ENCODE peak calls at places on chromosomes 1 and 21, in seven cellular contexts. R, F, D, Y, P, T and E are unnamed samples.
A peak's percentile ranks its signal among the peaks of the same experiment; 100 is the strongest.

GRCh38 chr1:175493999-175494336 is 249.4 kb downstream of the TNR start:
- DNase-seq in R (no peak), F (no peak), D (no peak), Y (peak; percentile 25), P (no peak), T (no peak), E (no peak)

GRCh38 chr21:28521932-28522826 is 470.5 kb downstream of the LTN1 start:
- DNase-seq in R (no peak), F (peak; percentile 54), D (peak; percentile 11), Y (peak; percentile 45), P (peak; percentile 50), T (peak; percentile 33), E (peak; percentile 62)

GRCh38 chr1:145977486-145978476 is 13.3 kb downstream of the POLR3GL start:
- DNase-seq in R (peak; percentile 69), F (peak; percentile 90), D (peak; percentile 52), Y (peak; percentile 92), P (peak; percentile 91), T (peak; percentile 94), E (peak; percentile 86)

GRCh38 chr1:186231861-186232436 is 143.1 kb downstream of the TPR start:
- DNase-seq in R (no peak), F (peak; percentile 68), D (no peak), Y (no peak), P (no peak), T (no peak), E (peak; percentile 27)

GRCh38 chr1:160800645-160801408 is 4.9 kb downstream of the LY9 start:
- DNase-seq in R (no peak), F (no peak), D (no peak), Y (no peak), P (no peak), T (peak; percentile 52), E (no peak)

GRCh38 chr1:53329183-53329544 is 1.3 kb upstream of the LRP8 start:
- DNase-seq in R (no peak), F (no peak), D (no peak), Y (no peak), P (no peak), T (no peak), E (no peak)

GRCh38 chr21:42533963-42534355 is 20.3 kb downstream of the SLC37A1 start:
- DNase-seq in R (no peak), F (no peak), D (no peak), Y (no peak), P (no peak), T (no peak), E (no peak)

GRCh38 chr1:172145231-172145651 is 275.2 kb upstream of the C1orf105 start:
- DNase-seq in R (no peak), F (no peak), D (no peak), Y (peak; percentile 14), P (peak; percentile 61), T (no peak), E (peak; percentile 88)

GRCh38 chr1:198809247-198809646 is 170.4 kb downstream of the PTPRC start:
- DNase-seq in R (no peak), F (no peak), D (no peak), Y (no peak), P (no peak), T (no peak), E (peak; percentile 48)

GRCh38 chr21:39016740-39017315 is 166.4 kb downstream of the PSMG1 start:
- DNase-seq in R (no peak), F (no peak), D (no peak), Y (no peak), P (no peak), T (peak; percentile 63), E (no peak)

GRCh38 chr1:162689745-162690671 is 57.7 kb downstream of the DDR2 start:
- DNase-seq in R (no peak), F (peak; percentile 70), D (no peak), Y (no peak), P (no peak), T (no peak), E (peak; percentile 80)

GRCh38 chr1:10299174-10299573 is 88.8 kb downstream of the KIF1B start:
- DNase-seq in R (no peak), F (no peak), D (no peak), Y (no peak), P (no peak), T (peak; percentile 27), E (no peak)

GRCh38 chr1:97006044-97006676 is 284.6 kb downstream of the PTBP2 start:
- DNase-seq in R (no peak), F (peak; percentile 14), D (peak; percentile 29), Y (no peak), P (peak; percentile 9), T (peak; percentile 24), E (peak; percentile 50)

GRCh38 chr1:215002471-215002870 is 80.1 kb upstream of the KCNK2 start:
- DNase-seq in R (no peak), F (peak; percentile 44), D (no peak), Y (no peak), P (no peak), T (no peak), E (peak; percentile 93)

GRCh38 chr1:222240536-222241181 is 307.2 kb downstream of the HHIPL2 start:
- DNase-seq in R (no peak), F (peak; percentile 55), D (no peak), Y (no peak), P (peak; percentile 27), T (no peak), E (peak; percentile 63)

GRCh38 chr1:175449306-175449705 is 256.7 kb upstream of the KIAA0040 start:
- DNase-seq in R (no peak), F (no peak), D (no peak), Y (no peak), P (no peak), T (no peak), E (no peak)

GRCh38 chr1:193654951-193655705 is 468.7 kb upstream of the B3GALT2 start:
- DNase-seq in R (peak; percentile 2), F (peak; percentile 81), D (no peak), Y (no peak), P (no peak), T (no peak), E (peak; percentile 42)

GRCh38 chr1:29508458-29509107 is 272.3 kb downstream of the PTPRU start:
- DNase-seq in R (no peak), F (no peak), D (no peak), Y (no peak), P (no peak), T (no peak), E (no peak)

GRCh38 chr1:28830814-28831213 is 18.8 kb downstream of the OPRD1 start:
- DNase-seq in R (no peak), F (no peak), D (no peak), Y (no peak), P (no peak), T (no peak), E (no peak)

GRCh38 chr1:232463226-232463625 is 166.7 kb downstream of the SIPA1L2 start:
- DNase-seq in R (no peak), F (peak; percentile 11), D (no peak), Y (no peak), P (no peak), T (no peak), E (peak; percentile 18)

GRCh38 chr1:230137328-230137815 is 70.3 kb downstream of the GALNT2 start:
- DNase-seq in R (no peak), F (no peak), D (no peak), Y (no peak), P (no peak), T (no peak), E (no peak)

GRCh38 chr1:199734186-199734585 is 293.3 kb upstream of the NR5A2 start:
- DNase-seq in R (no peak), F (no peak), D (no peak), Y (no peak), P (no peak), T (no peak), E (no peak)

GRCh38 chr1:110069302-110070281 is 880 bp downstream of the ALX3 start:
- DNase-seq in R (no peak), F (no peak), D (no peak), Y (peak; percentile 58), P (no peak), T (no peak), E (no peak)

GRCh38 chr1:170445096-170445495 is 86.9 kb upstream of the GORAB start:
- DNase-seq in R (no peak), F (peak; percentile 90), D (no peak), Y (no peak), P (no peak), T (no peak), E (peak; percentile 94)

GRCh38 chr21:42298237-42298636 is 17.0 kb downstream of the TFF3 start:
- DNase-seq in R (no peak), F (peak; percentile 40), D (peak; percentile 47), Y (no peak), P (peak; percentile 58), T (no peak), E (no peak)

GRCh38 chr21:32131960-32132359 is 146.9 kb downstream of the MIS18A start:
- DNase-seq in R (no peak), F (peak; percentile 34), D (no peak), Y (no peak), P (peak; percentile 43), T (no peak), E (peak; percentile 61)

GRCh38 chr1:231160851-231161710 is 777 bp upstream of the TRIM67 start:
- DNase-seq in R (no peak), F (no peak), D (no peak), Y (peak; percentile 32), P (no peak), T (no peak), E (no peak)
- TF ChIP-seq EZH2 in R (no peak), F (no peak), D (no peak), Y (peak; percentile 85), P (no peak), T (no peak), E (peak; percentile 56)

GRCh38 chr1:192227330-192227729 is 69.1 kb downstream of the RGS18 start:
- DNase-seq in R (no peak), F (no peak), D (no peak), Y (no peak), P (no peak), T (peak; percentile 23), E (no peak)
- H3K9me2 ChIP-seq in R (no peaks in the 10 kb centered on the region), F (no peaks in the 10 kb centered on the region), D (peaks cover 3% of the 10 kb centered on the region), Y (no peaks in the 10 kb centered on the region), P (no peaks in the 10 kb centered on the region), T (no peaks in the 10 kb centered on the region), E (no peaks in the 10 kb centered on the region)

GRCh38 chr21:36171327-36171726 is 14.7 kb downstream of the DOP1B start:
- DNase-seq in R (no peak), F (no peak), D (no peak), Y (no peak), P (no peak), T (no peak), E (no peak)
- H4K20me1 ChIP-seq in R (no peaks in the 10 kb centered on the region), F (no peaks in the 10 kb centered on the region), D (no peaks in the 10 kb centered on the region), Y (peaks cover 3% of the 10 kb centered on the region), P (no peaks in the 10 kb centered on the region), T (no peaks in the 10 kb centered on the region), E (no peaks in the 10 kb centered on the region)

DNA sequence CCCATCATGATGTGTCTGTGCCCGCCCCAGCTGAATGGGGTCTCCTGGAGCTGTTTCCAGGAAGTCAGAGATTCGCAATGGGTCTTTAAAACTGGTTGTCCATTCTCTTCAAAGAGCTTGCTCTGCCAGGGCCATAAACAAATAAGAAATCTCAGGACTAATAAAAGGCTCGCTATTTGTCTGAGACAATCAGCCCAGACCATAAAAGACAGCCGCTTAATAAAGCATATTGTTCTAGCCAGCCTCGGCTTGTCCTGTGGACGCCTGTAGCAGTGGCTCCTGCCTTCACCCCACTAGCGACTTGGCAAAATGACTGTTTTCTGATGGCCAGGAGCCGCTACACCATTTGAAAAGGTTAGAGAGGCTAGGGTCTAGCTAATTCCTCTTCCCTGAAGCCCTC is 20.6 kb upstream of the SELENON start:
- DNase-seq in R (no peak), F (no peak), D (no peak), Y (no peak), P (no peak), T (no peak), E (no peak)
- TF ChIP-seq EZH2 in R (no peak), F (no peak), D (no peak), Y (no peak), P (no peak), T (no peak), E (no peak)